ENCODE peak calls at places on chromosomes 1 and 21, in five cellular contexts. C is K562, I is HCT116, O is HepG2, Y is GM12878. J is an unnamed sample.

GRCh38 chr1:19644422-19644760 is 280 bp downstream of the NBL1 start:
- DNase-seq in C (no peak), I (no peak), O (no peak), Y (no peak), J (no peak)

GRCh38 chr1:212774584-212774983 is 17.0 kb downstream of the NSL1 start:
- DNase-seq in C (no peak), I (no peak), O (no peak), Y (no peak), J (no peak)

GRCh38 chr1:156860639-156861423 is at the start of gene NTRK1:
- DNase-seq in C (peak; percentile 90), I (no peak), O (no peak), Y (no peak), J (peak; percentile 72)

GRCh38 chr1:156581661-156582387 is 2.3 kb downstream of the TTC24 start:
- DNase-seq in C (no peak), I (no peak), O (no peak), Y (no peak), J (no peak)

GRCh38 chr1:156933136-156933535 is 12.7 kb downstream of the LRRC71 start:
- DNase-seq in C (no peak), I (no peak), O (no peak), Y (no peak), J (no peak)

GRCh38 chr1:34166191-34167090 is 1.4 kb upstream of the CSMD2 start:
- DNase-seq in C (no peak), I (no peak), O (no peak), Y (no peak), J (peak; percentile 83)

GRCh38 chr1:69700770-69701169 is 133.0 kb downstream of the LRRC7 start:
- DNase-seq in C (no peak), I (peak; percentile 6), O (peak; percentile 13), Y (no peak), J (peak; percentile 2)

GRCh38 chr21:27400045-27400444 is 433.2 kb upstream of the ADAMTS5 start:
- DNase-seq in C (no peak), I (no peak), O (no peak), Y (no peak), J (no peak)

GRCh38 chr21:44814498-44815023 is 3.3 kb downstream of the SUMO3 start:
- DNase-seq in C (no peak), I (no peak), O (no peak), Y (no peak), J (no peak)

GRCh38 chr1:90851711-90852050 is 134.6 kb upstream of the BARHL2 start:
- DNase-seq in C (no peak), I (no peak), O (no peak), Y (no peak), J (no peak)

GRCh38 chr1:198492872-198493271 is 47.6 kb downstream of the ATP6V1G3 start:
- DNase-seq in C (no peak), I (no peak), O (no peak), Y (no peak), J (no peak)

GRCh38 chr1:53206735-53207379 is 10.2 kb downstream of the CPT2 start:
- DNase-seq in C (no peak), I (no peak), O (no peak), Y (no peak), J (no peak)

GRCh38 chr1:56834137-56834900 is 15.1 kb upstream of the FYB2 start:
- DNase-seq in C (no peak), I (no peak), O (no peak), Y (no peak), J (no peak)

GRCh38 chr1:59682405-59683080 is 132.2 kb upstream of the HOOK1 start:
- DNase-seq in C (no peak), I (no peak), O (no peak), Y (no peak), J (no peak)

GRCh38 chr1:243686149-243686548 is 163.9 kb downstream of the AKT3 start:
- DNase-seq in C (no peak), I (no peak), O (no peak), Y (no peak), J (no peak)

GRCh38 chr1:55912438-55912837 is 666.9 kb downstream of the PLPP3 start:
- DNase-seq in C (no peak), I (no peak), O (no peak), Y (no peak), J (no peak)

GRCh38 chr1:116982319-116983004 is 19.1 kb upstream of the CD101 start:
- DNase-seq in C (no peak), I (no peak), O (peak; percentile 32), Y (no peak), J (peak; percentile 58)

GRCh38 chr1:204362984-204363334 is 3.2 kb upstream of the PLEKHA6 start:
- DNase-seq in C (no peak), I (no peak), O (no peak), Y (no peak), J (no peak)

GRCh38 chr1:204361781-204362180 is 2.1 kb upstream of the PLEKHA6 start:
- DNase-seq in C (no peak), I (no peak), O (no peak), Y (no peak), J (no peak)

GRCh38 chr1:204361341-204361771 is 1.6 kb upstream of the PLEKHA6 start:
- DNase-seq in C (no peak), I (no peak), O (no peak), Y (no peak), J (no peak)

GRCh38 chr1:204360314-204360713 is 585 bp upstream of the PLEKHA6 start:
- DNase-seq in C (no peak), I (no peak), O (no peak), Y (no peak), J (no peak)

GRCh38 chr1:204363335-204364114 is 3.8 kb upstream of the PLEKHA6 start:
- DNase-seq in C (peak; percentile 86), I (peak; percentile 54), O (peak; percentile 50), Y (peak; percentile 52), J (no peak)
- H3K27me3 ChIP-seq in C (peaks cover 14% of the 10 kb centered on the region), I (no peaks in the 10 kb centered on the region), O (no peaks in the 10 kb centered on the region), Y (no peaks in the 10 kb centered on the region), J (no peaks in the 10 kb centered on the region)

GRCh38 chr1:159800177-159800935 is 1.8 kb upstream of the FCRL6 start:
- DNase-seq in C (no peak), I (no peak), O (no peak), Y (peak; percentile 39), J (no peak)
- TF ChIP-seq SP1 in C (no peak), I (no peak), O (no peak), Y (no peak), J (no peak)

GRCh38 chr1:47215713-47216112 is 16.3 kb downstream of the TAL1 start:
- DNase-seq in C (no peak), I (no peak), O (no peak), Y (no peak), J (no peak)

GRCh38 chr1:47212636-47213229 is 19.3 kb downstream of the TAL1 start:
- DNase-seq in C (no peak), I (no peak), O (no peak), Y (no peak), J (no peak)

GRCh38 chr1:47216278-47217059 is 15.6 kb downstream of the TAL1 start:
- DNase-seq in C (no peak), I (no peak), O (peak; percentile 78), Y (no peak), J (no peak)

GRCh38 chr1:47213230-47213676 is 18.8 kb downstream of the TAL1 start:
- DNase-seq in C (peak; percentile 63), I (no peak), O (no peak), Y (no peak), J (no peak)

DNA sequence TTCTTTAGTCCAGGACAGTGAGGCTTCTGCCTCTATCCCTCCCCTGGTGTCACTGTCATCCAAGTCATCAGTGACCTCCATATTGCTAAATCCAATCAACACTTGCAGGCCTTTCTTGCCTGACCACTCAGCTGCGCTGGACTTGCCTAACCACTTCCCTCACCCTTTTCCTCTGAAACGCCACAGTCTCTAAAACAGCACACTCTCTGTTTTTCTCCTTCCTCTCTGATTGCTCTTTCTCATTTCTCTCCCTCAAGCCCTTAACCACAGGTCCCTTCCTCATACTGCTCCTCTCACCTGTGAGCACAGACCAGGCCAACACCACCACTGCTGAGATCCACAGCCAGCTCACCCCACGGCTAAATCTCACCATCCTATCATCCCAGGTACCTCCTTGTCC is 17.5 kb downstream of the TAL1 start:
- DNase-seq in C (no peak), I (no peak), O (no peak), Y (no peak), J (no peak)
- H3K27me3 ChIP-seq in C (no peaks in the 10 kb centered on the region), I (no peaks in the 10 kb centered on the region), O (peaks cover 5% of the 10 kb centered on the region), Y (peaks cover 1% of the 10 kb centered on the region), J (peaks cover 25% of the 10 kb centered on the region)

GRCh38 chr1:29630756-29631155 is 394.4 kb downstream of the PTPRU start:
- DNase-seq in C (no peak), I (no peak), O (no peak), Y (no peak), J (no peak)

GRCh38 chr1:29629814-29630516 is 393.6 kb downstream of the PTPRU start:
- DNase-seq in C (no peak), I (no peak), O (no peak), Y (no peak), J (no peak)

GRCh38 chr1:29629401-29629800 is 393.1 kb downstream of the PTPRU start:
- DNase-seq in C (no peak), I (no peak), O (no peak), Y (no peak), J (no peak)

GRCh38 chr1:29626066-29626465 is 389.7 kb downstream of the PTPRU start:
- DNase-seq in C (no peak), I (no peak), O (no peak), Y (no peak), J (no peak)

DNA sequence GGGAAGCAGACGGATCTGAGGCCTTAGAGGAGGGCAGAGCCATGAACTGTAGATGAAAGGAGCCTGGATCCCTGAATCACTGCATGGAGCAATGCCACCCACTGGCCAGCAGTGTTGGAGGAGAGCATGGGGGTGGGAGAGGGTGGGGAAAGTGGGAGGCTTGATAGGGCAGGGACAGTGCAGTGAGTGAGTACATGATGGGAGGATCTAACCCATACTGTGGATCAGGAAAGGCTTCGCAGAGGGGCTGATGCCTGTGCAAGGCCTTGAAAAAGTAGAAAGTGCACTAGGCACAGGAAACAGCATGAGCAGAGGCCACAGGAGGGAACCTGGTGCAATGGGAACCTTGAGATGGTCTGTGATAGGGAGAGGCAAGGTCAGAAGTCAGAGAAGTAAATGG is 391.9 kb downstream of the PTPRU start:
- DNase-seq in C (no peak), I (no peak), O (no peak), Y (no peak), J (no peak)
- TF ChIP-seq SP1 in C (no peak), I (no peak), O (no peak), Y (no peak), J (no peak)

GRCh38 chr1:46488343-46489168 is 1.1 kb upstream of the DMBX1 start:
- DNase-seq in C (no peak), I (no peak), O (no peak), Y (no peak), J (peak; percentile 77)

GRCh38 chr1:46484783-46485490 is 4.7 kb upstream of the DMBX1 start:
- DNase-seq in C (peak; percentile 72), I (no peak), O (no peak), Y (no peak), J (no peak)

GRCh38 chr1:46485564-46486431 is 3.8 kb upstream of the DMBX1 start:
- DNase-seq in C (no peak), I (no peak), O (no peak), Y (no peak), J (peak; percentile 67)

GRCh38 chr1:46487818-46488218 is 1.8 kb upstream of the DMBX1 start:
- DNase-seq in C (peak; percentile 64), I (no peak), O (no peak), Y (no peak), J (no peak)

GRCh38 chr1:46486432-46487015 is 3.1 kb upstream of the DMBX1 start:
- DNase-seq in C (no peak), I (no peak), O (no peak), Y (no peak), J (no peak)
- H3K27me3 ChIP-seq in C (no peaks in the 10 kb centered on the region), I (no peaks in the 10 kb centered on the region), O (peaks cover 15% of the 10 kb centered on the region), Y (peaks cover 25% of the 10 kb centered on the region), J (peaks cover 73% of the 10 kb centered on the region)